ENCODE peak calls at places on chromosomes 5 and 9, in eight cellular contexts. B is CD8-positive, alpha-beta T cell; A is neural crest cell; V is heart left ventricle; T is lower leg skin; J is AG09309; L is IMR-90; D is foreskin fibroblast. K is an unnamed sample.

GRCh38 chr9:9893837-9894236 is 719.0 kb downstream of the PTPRD start:
- DNase-seq in B (no peak), A (no peak), V (no peak), T (no peak), J (no peak), L (no peak), D (no peak), K (peak; percentile 0)

GRCh38 chr9:109417585-109418544 is 80.2 kb downstream of the PTPN3 start:
- DNase-seq in B (no peak), A (no peak), V (peak; percentile 27), T (no peak), J (no peak), L (no peak), D (no peak), K (no peak)

GRCh38 chr9:5872496-5872895 is 18.2 kb upstream of the MLANA start:
- DNase-seq in B (no peak), A (no peak), V (no peak), T (no peak), J (no peak), L (no peak), D (no peak), K (peak; percentile 33)

GRCh38 chr5:61802456-61802855 is 470.4 kb downstream of the ZSWIM6 start:
- DNase-seq in B (no peak), A (no peak), V (no peak), T (no peak), J (no peak), L (no peak), D (no peak), K (no peak)

GRCh38 chr5:179906294-179906794 is 1.4 kb downstream of the TBC1D9B start:
- DNase-seq in B (no peak), A (no peak), V (no peak), T (no peak), J (no peak), L (no peak), D (no peak), K (peak; percentile 9)

GRCh38 chr5:55511010-55511409 is 23.8 kb downstream of the PLPP1 start:
- DNase-seq in B (no peak), A (no peak), V (no peak), T (no peak), J (no peak), L (no peak), D (no peak), K (no peak)

GRCh38 chr9:16341176-16341575 is 529.3 kb downstream of the BNC2 start:
- DNase-seq in B (no peak), A (no peak), V (no peak), T (no peak), J (peak; percentile 25), L (peak; percentile 49), D (peak; percentile 73), K (peak; percentile 29)

GRCh38 chr5:80389575-80389974 is 18.3 kb upstream of the ZFYVE16 start:
- DNase-seq in B (no peak), A (no peak), V (peak; percentile 37), T (peak; percentile 87), J (no peak), L (no peak), D (no peak), K (no peak)

GRCh38 chr5:179227578-179228311 is 117.5 kb downstream of the ADAMTS2 start:
- DNase-seq in B (no peak), A (no peak), V (no peak), T (peak; percentile 80), J (no peak), L (no peak), D (no peak), K (no peak)

GRCh38 chr9:125759812-125760134 is 12.6 kb downstream of the PBX3 start:
- DNase-seq in B (no peak), A (no peak), V (no peak), T (no peak), J (no peak), L (no peak), D (peak; percentile 30), K (no peak)

GRCh38 chr5:162484095-162484494 is 416.5 kb downstream of the GABRG2 start:
- DNase-seq in B (no peak), A (no peak), V (no peak), T (no peak), J (no peak), L (no peak), D (no peak), K (no peak)

GRCh38 chr9:86351897-86352296 is 2.3 kb downstream of the TUT7 start:
- DNase-seq in B (no peak), A (no peak), V (no peak), T (no peak), J (no peak), L (no peak), D (no peak), K (no peak)

GRCh38 chr5:135426102-135427082 is 20.8 kb downstream of the DCANP1 start:
- DNase-seq in B (no peak), A (no peak), V (no peak), T (no peak), J (no peak), L (peak; percentile 61), D (peak; percentile 78), K (peak; percentile 67)

GRCh38 chr5:73625905-73626811 is at the start of gene ARHGEF28:
- DNase-seq in B (peak; percentile 10), A (peak; percentile 18), V (peak; percentile 54), T (no peak), J (no peak), L (peak; percentile 28), D (peak; percentile 91), K (peak; percentile 49)

GRCh38 chr5:111271885-111272284 is 47.7 kb downstream of the CAMK4 start:
- DNase-seq in B (no peak), A (no peak), V (no peak), T (no peak), J (no peak), L (no peak), D (no peak), K (peak; percentile 7)

GRCh38 chr9:93813221-93813620 is 141.9 kb downstream of the BARX1 start:
- DNase-seq in B (no peak), A (no peak), V (no peak), T (peak; percentile 54), J (no peak), L (no peak), D (no peak), K (no peak)

GRCh38 chr9:135887585-135888050 is 19.7 kb downstream of the CAMSAP1 start:
- DNase-seq in B (peak; percentile 51), A (no peak), V (peak; percentile 29), T (peak; percentile 81), J (no peak), L (no peak), D (no peak), K (no peak)

GRCh38 chr5:136021016-136021405 is 7.8 kb upstream of the TGFBI start:
- DNase-seq in B (no peak), A (no peak), V (no peak), T (peak; percentile 14), J (no peak), L (peak; percentile 78), D (peak; percentile 40), K (no peak)

DNA sequence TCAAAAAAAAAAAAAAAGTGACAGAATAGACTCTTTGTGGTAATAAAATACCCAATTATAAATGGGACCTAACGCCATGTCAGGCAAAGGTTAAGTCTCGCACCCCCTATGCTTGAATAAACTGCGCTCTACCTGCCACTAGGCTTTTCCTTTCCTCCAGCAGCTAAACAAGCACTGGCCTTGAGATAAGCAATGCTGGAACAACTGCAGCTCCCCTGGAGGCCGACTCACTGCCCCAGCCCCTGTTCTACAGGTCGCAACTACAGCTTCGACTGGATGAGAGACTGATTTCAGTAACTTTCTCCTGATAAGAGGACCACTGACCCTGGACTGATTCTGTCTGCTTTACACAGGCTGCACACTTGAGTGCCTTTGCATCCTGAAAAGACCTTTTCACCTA is 210.2 kb downstream of the HSPA4 start:
- DNase-seq in B (no peak), A (no peak), V (no peak), T (no peak), J (no peak), L (no peak), D (no peak), K (no peak)
- TF ChIP-seq CTCF in B (no peak), A (no peak), V (no peak), T (no peak), J (no peak), L (no peak), D (no peak), K (no peak)

GRCh38 chr9:128824911-128825310 is 4.7 kb downstream of the SPOUT1 start:
- DNase-seq in B (no peak), A (no peak), V (no peak), T (no peak), J (no peak), L (no peak), D (no peak), K (no peak)

GRCh38 chr9:128828267-128828666 is 1.3 kb downstream of the SPOUT1 start:
- DNase-seq in B (no peak), A (no peak), V (no peak), T (no peak), J (no peak), L (no peak), D (no peak), K (no peak)

GRCh38 chr9:128829477-128830251 is at the start of gene SPOUT1:
- DNase-seq in B (peak; percentile 92), A (peak; percentile 85), V (peak; percentile 91), T (peak; percentile 98), J (peak; percentile 52), L (peak; percentile 86), D (peak; percentile 96), K (peak; percentile 89)

GRCh38 chr9:128825923-128826702 is 3.5 kb downstream of the SPOUT1 start:
- DNase-seq in B (no peak), A (no peak), V (no peak), T (no peak), J (no peak), L (no peak), D (no peak), K (no peak)

DNA sequence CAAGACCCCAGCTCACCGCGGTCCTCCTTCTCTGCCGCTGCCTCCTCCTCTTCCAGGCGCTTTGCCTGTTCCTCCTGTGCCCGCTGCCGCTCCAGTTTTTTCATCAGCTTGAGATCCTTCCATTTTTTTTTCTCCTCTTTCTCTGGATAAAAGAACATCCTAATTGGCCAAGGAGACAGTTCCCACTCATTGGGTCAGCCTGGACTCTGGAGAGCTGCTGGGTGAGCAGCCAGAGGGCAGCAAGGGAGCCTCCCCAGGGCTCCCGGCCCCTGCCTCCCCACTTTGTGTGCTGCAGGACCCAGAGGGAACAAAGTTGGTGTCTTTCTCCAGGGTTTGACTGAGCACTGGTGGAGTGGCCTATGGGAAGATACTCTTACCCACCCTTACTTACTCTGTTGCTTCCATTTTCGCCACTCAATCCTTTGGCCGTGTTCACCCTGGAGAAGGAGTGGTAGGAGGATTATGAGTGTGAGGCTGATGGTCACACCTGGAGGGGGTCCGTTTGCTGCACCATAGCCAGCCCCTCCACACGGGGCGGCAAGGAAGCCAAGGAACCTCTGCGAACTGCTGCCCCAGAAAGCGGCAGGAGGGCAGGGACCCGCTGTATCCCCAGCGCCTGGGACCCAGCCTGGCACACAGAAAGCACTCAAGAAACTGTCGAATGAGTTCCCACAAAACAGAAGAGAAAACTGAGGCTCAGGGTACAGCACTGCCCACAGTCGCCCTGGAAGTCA is 708 bp downstream of the SPOUT1 start:
- DNase-seq in B (no peak), A (no peak), V (no peak), T (no peak), J (no peak), L (no peak), D (peak; percentile 32), K (no peak)
- TF ChIP-seq CTCF in B (no peak), A (no peak), V (no peak), T (no peak), J (no peak), L (no peak), D (no peak), K (no peak)

GRCh38 chr5:115875447-115875846 is 33.7 kb downstream of the AP3S1 start:
- DNase-seq in B (no peak), A (no peak), V (no peak), T (no peak), J (no peak), L (no peak), D (no peak), K (peak; percentile 7)
- TF ChIP-seq CTCF in B (no peak), A (no peak), V (no peak), T (no peak), J (peak; percentile 17), L (no peak), D (no peak), K (peak; percentile 14)

GRCh38 chr5:129014185-129014584 is 48.9 kb downstream of the SLC27A6 start:
- DNase-seq in B (no peak), A (no peak), V (no peak), T (no peak), J (no peak), L (no peak), D (no peak), K (no peak)
- TF ChIP-seq CTCF in B (no peak), A (no peak), V (no peak), T (no peak), J (no peak), L (no peak), D (no peak), K (no peak)